ENCODE peak calls at places on chromosomes 1 and 21, in five cellular contexts. G, V, N, X and J are unnamed samples.

GRCh38 chr1:228007054-228007800 is 429 bp downstream of the WNT3A start:
- DNase-seq in G (no peak), V (no peak), N (no peak), X (no peak), J (no peak)

GRCh38 chr1:66334311-66334710 is 199.6 kb upstream of the SGIP1 start:
- DNase-seq in G (no peak), V (no peak), N (no peak), X (no peak), J (no peak)

GRCh38 chr1:213060836-213061235 is 9.8 kb downstream of the RPS6KC1 start:
- DNase-seq in G (no peak), V (no peak), N (no peak), X (no peak), J (no peak)

GRCh38 chr1:22330092-22330762 is 121.4 kb upstream of the ZBTB40 start:
- DNase-seq in G (no peak), V (no peak), N (no peak), X (no peak), J (no peak)

GRCh38 chr1:34162852-34163766 is 1.9 kb downstream of the CSMD2 start:
- DNase-seq in G (no peak), V (no peak), N (peak), X (peak), J (peak)

GRCh38 chr1:165129568-165130164 is 226.8 kb downstream of the LMX1A start:
- DNase-seq in G (no peak), V (no peak), N (peak), X (no peak), J (no peak)

GRCh38 chr1:150791587-150791986 is 16.5 kb downstream of the CTSK start:
- DNase-seq in G (no peak), V (no peak), N (no peak), X (no peak), J (no peak)

GRCh38 chr1:110185181-110185580 is 24.9 kb upstream of the KCNC4 start:
- DNase-seq in G (no peak), V (no peak), N (no peak), X (no peak), J (no peak)

GRCh38 chr1:155944396-155944728 is 2.9 kb downstream of the RXFP4 start:
- DNase-seq in G (no peak), V (no peak), N (no peak), X (no peak), J (no peak)

GRCh38 chr21:32410916-32411315 is 1.6 kb upstream of the EVA1C start:
- DNase-seq in G (no peak), V (no peak), N (no peak), X (no peak), J (no peak)

GRCh38 chr1:205925730-205926129 is 17.5 kb downstream of the SLC26A9 start:
- DNase-seq in G (no peak), V (no peak), N (no peak), X (no peak), J (no peak)

GRCh38 chr21:43194303-43195130 is 25.7 kb downstream of the CRYAA start:
- DNase-seq in G (no peak), V (no peak), N (no peak), X (no peak), J (no peak)

GRCh38 chr1:193115629-193116227 is 6.1 kb upstream of the CDC73 start:
- DNase-seq in G (no peak), V (no peak), N (peak), X (no peak), J (no peak)

GRCh38 chr1:156748670-156749428 is 2.6 kb downstream of the HDGF start:
- DNase-seq in G (no peak), V (no peak), N (peak), X (no peak), J (no peak)

GRCh38 chr1:164640673-164641352 is 81.8 kb downstream of the PBX1 start:
- DNase-seq in G (no peak), V (no peak), N (no peak), X (no peak), J (no peak)

GRCh38 chr1:208510192-208510952 is 266.2 kb upstream of the PLXNA2 start:
- DNase-seq in G (no peak), V (no peak), N (no peak), X (no peak), J (no peak)

GRCh38 chr1:32946413-32946812 is 18.2 kb downstream of the RNF19B start:
- DNase-seq in G (no peak), V (no peak), N (no peak), X (no peak), J (peak)

GRCh38 chr1:155322571-155322952 is 1.9 kb downstream of the RUSC1 start:
- DNase-seq in G (no peak), V (no peak), N (no peak), X (no peak), J (no peak)

GRCh38 chr1:92484472-92485373 is 2.0 kb downstream of the GFI1 start:
- DNase-seq in G (peak), V (peak), N (no peak), X (no peak), J (no peak)

GRCh38 chr1:53331446-53332187 is 3.7 kb upstream of the LRP8 start:
- DNase-seq in G (no peak), V (no peak), N (no peak), X (no peak), J (no peak)

GRCh38 chr1:202046227-202046626 is 35.8 kb downstream of the ELF3 start:
- DNase-seq in G (no peak), V (no peak), N (peak), X (no peak), J (no peak)

GRCh38 chr1:190124068-190124467 is 353.6 kb downstream of the BRINP3 start:
- DNase-seq in G (no peak), V (no peak), N (no peak), X (no peak), J (no peak)

GRCh38 chr1:167784876-167785550 is 63.2 kb downstream of the MPZL1 start:
- DNase-seq in G (no peak), V (no peak), N (no peak), X (no peak), J (no peak)

GRCh38 chr1:168092566-168093355 is 44.0 kb downstream of the GPR161 start:
- DNase-seq in G (no peak), V (no peak), N (peak), X (no peak), J (no peak)

GRCh38 chr1:231322880-231323530 is 14.6 kb downstream of the EXOC8 start:
- DNase-seq in G (no peak), V (no peak), N (no peak), X (no peak), J (no peak)

GRCh38 chr1:169584483-169585144 is 1.7 kb downstream of the F5 start:
- DNase-seq in G (no peak), V (no peak), N (peak), X (no peak), J (no peak)

GRCh38 chr21:38267991-38268858 is 11.4 kb downstream of the KCNJ15 start:
- DNase-seq in G (no peak), V (no peak), N (peak), X (no peak), J (no peak)

GRCh38 chr1:175179837-175180590 is 12.6 kb downstream of the KIAA0040 start:
- DNase-seq in G (no peak), V (no peak), N (no peak), X (no peak), J (no peak)

GRCh38 chr1:182120411-182121258 is 59.1 kb upstream of the ZNF648 start:
- DNase-seq in G (no peak), V (peak), N (no peak), X (no peak), J (no peak)

GRCh38 chr1:21334214-21335087 is 44.2 kb upstream of the ECE1 start:
- DNase-seq in G (peak), V (peak), N (peak), X (no peak), J (peak)

GRCh38 chr1:22739648-22740385 is 29.2 kb downstream of the EPHB2 start:
- DNase-seq in G (no peak), V (no peak), N (peak), X (peak), J (peak)

GRCh38 chr1:49627781-49628180 is 396.0 kb downstream of the AGBL4 start:
- DNase-seq in G (no peak), V (no peak), N (no peak), X (no peak), J (no peak)

GRCh38 chr1:117580436-117580835 is 25.4 kb upstream of the TENT5C start:
- DNase-seq in G (no peak), V (no peak), N (no peak), X (no peak), J (no peak)

GRCh38 chr1:86104606-86105532 is 51.7 kb downstream of the COL24A1 start:
- DNase-seq in G (no peak), V (no peak), N (no peak), X (no peak), J (no peak)

GRCh38 chr1:151069103-151069486 is 1.5 kb upstream of the GABPB2 start:
- DNase-seq in G (no peak), V (no peak), N (no peak), X (no peak), J (no peak)

GRCh38 chr1:76267631-76268030 is 193.1 kb downstream of the ST6GALNAC3 start:
- DNase-seq in G (no peak), V (no peak), N (peak), X (no peak), J (no peak)

GRCh38 chr1:156777573-156777972 is 10.2 kb downstream of the PRCC start:
- DNase-seq in G (no peak), V (no peak), N (no peak), X (no peak), J (no peak)

GRCh38 chr1:195761102-195761501 is 847.1 kb downstream of the KCNT2 start:
- DNase-seq in G (no peak), V (no peak), N (no peak), X (no peak), J (no peak)

GRCh38 chr1:95951291-95951690 is 717.3 kb downstream of the RWDD3 start:
- DNase-seq in G (no peak), V (no peak), N (no peak), X (no peak), J (no peak)